ENCODE peak calls at places on chromosomes 3 and 15, in four cellular contexts. W, I, M and N are unnamed samples.

GRCh38 chr3:46895761-46896160 is 18.2 kb downstream of the PTH1R start:
- DNase-seq in W (no peak), I (peak), M (no peak), N (peak)

GRCh38 chr3:126394179-126394976 is at the start of gene CFAP100:
- DNase-seq in W (no peak), I (peak), M (no peak), N (no peak)

GRCh38 chr3:53175613-53176537 is 14.9 kb downstream of the PRKCD start:
- DNase-seq in W (no peak), I (no peak), M (no peak), N (no peak)

GRCh38 chr15:43871835-43872234 is 45.0 kb downstream of the WDR76 start:
- DNase-seq in W (no peak), I (no peak), M (no peak), N (no peak)

GRCh38 chr15:28955160-28955502 is 69.4 kb downstream of the APBA2 start:
- DNase-seq in W (peak), I (peak), M (no peak), N (no peak)

GRCh38 chr3:19348929-19349564 is 200.7 kb downstream of the KCNH8 start:
- DNase-seq in W (peak), I (no peak), M (no peak), N (no peak)

GRCh38 chr15:68682330-68682729 is 103.5 kb downstream of the CORO2B start:
- DNase-seq in W (no peak), I (no peak), M (no peak), N (no peak)

GRCh38 chr3:15271785-15272381 is 60.5 kb downstream of the SH3BP5 start:
- DNase-seq in W (no peak), I (peak), M (peak), N (peak)

GRCh38 chr3:149605902-149606301 is 51.9 kb downstream of the WWTR1 start:
- DNase-seq in W (no peak), I (no peak), M (no peak), N (no peak)

GRCh38 chr3:109112946-109113345 is 5.0 kb downstream of the MORC1 start:
- DNase-seq in W (no peak), I (no peak), M (no peak), N (no peak)

GRCh38 chr3:196414469-196414868 is 17.8 kb downstream of the UBXN7 start:
- DNase-seq in W (no peak), I (no peak), M (no peak), N (no peak)

GRCh38 chr3:34260266-34260990 is 462.0 kb downstream of the PDCD6IP start:
- DNase-seq in W (peak), I (no peak), M (no peak), N (peak)

GRCh38 chr3:126081618-126082333 is 2.1 kb downstream of the SLC41A3 start:
- DNase-seq in W (peak), I (no peak), M (peak), N (no peak)

GRCh38 chr3:2510746-2511145 is 412.1 kb downstream of the CNTN4 start:
- DNase-seq in W (no peak), I (no peak), M (no peak), N (no peak)

GRCh38 chr15:40782609-40783227 is 12.9 kb downstream of the C15orf62 start:
- DNase-seq in W (peak), I (peak), M (no peak), N (no peak)

GRCh38 chr3:128334766-128335165 is 131.9 kb downstream of the DNAJB8 start:
- DNase-seq in W (no peak), I (no peak), M (no peak), N (no peak)

GRCh38 chr3:111669926-111670630 is 74.9 kb upstream of the ZBED2 start:
- DNase-seq in W (no peak), I (no peak), M (no peak), N (no peak)

GRCh38 chr3:115800489-115801080 is 177.3 kb downstream of the GAP43 start:
- DNase-seq in W (no peak), I (no peak), M (no peak), N (no peak)

GRCh38 chr3:42516443-42516842 is 14.0 kb downstream of the VIPR1 start:
- DNase-seq in W (no peak), I (no peak), M (no peak), N (no peak)

GRCh38 chr3:168162172-168162571 is 66.4 kb upstream of the GOLIM4 start:
- DNase-seq in W (no peak), I (no peak), M (no peak), N (no peak)

GRCh38 chr3:39098473-39099000 is 8.9 kb downstream of the GORASP1 start:
- DNase-seq in W (no peak), I (no peak), M (no peak), N (no peak)

GRCh38 chr3:151925876-151926275 is 52.4 kb downstream of the SUCNR1 start:
- DNase-seq in W (peak), I (no peak), M (no peak), N (no peak)

GRCh38 chr3:190321789-190322603 is at the start of gene CLDN1:
- DNase-seq in W (peak), I (peak), M (peak), N (peak)

GRCh38 chr15:92656089-92656488 is 514 bp upstream of the FAM174B start:
- DNase-seq in W (no peak), I (no peak), M (no peak), N (no peak)

GRCh38 chr3:49666592-49666991 is 7.6 kb upstream of the APEH start:
- DNase-seq in W (no peak), I (no peak), M (no peak), N (no peak)

GRCh38 chr3:106740116-106740515 is 637.1 kb upstream of the CCDC54 start:
- DNase-seq in W (peak), I (no peak), M (no peak), N (no peak)

GRCh38 chr15:75356539-75356938 is 9.7 kb downstream of the NEIL1 start:
- DNase-seq in W (no peak), I (no peak), M (no peak), N (no peak)

GRCh38 chr15:93515256-93516044 is 426.4 kb upstream of the RGMA start:
- DNase-seq in W (no peak), I (no peak), M (peak), N (peak)

GRCh38 chr3:95333826-95334225 is 1271.0 kb downstream of the NSUN3 start:
- DNase-seq in W (no peak), I (no peak), M (no peak), N (no peak)

GRCh38 chr15:57273366-57273765 is 102.9 kb upstream of the CGNL1 start:
- DNase-seq in W (no peak), I (no peak), M (no peak), N (no peak)

GRCh38 chr3:37905987-37906674 is 44.5 kb downstream of the CTDSPL start:
- DNase-seq in W (peak), I (no peak), M (peak), N (no peak)

GRCh38 chr15:76340198-76340801 is 3.7 kb downstream of the ISL2 start:
- DNase-seq in W (no peak), I (peak), M (no peak), N (no peak)

GRCh38 chr3:171760475-171760874 is 49.8 kb downstream of the PLD1 start:
- DNase-seq in W (no peak), I (no peak), M (no peak), N (no peak)

GRCh38 chr3:18121020-18121419 is 304.1 kb downstream of the SATB1 start:
- DNase-seq in W (no peak), I (no peak), M (no peak), N (no peak)

DNA sequence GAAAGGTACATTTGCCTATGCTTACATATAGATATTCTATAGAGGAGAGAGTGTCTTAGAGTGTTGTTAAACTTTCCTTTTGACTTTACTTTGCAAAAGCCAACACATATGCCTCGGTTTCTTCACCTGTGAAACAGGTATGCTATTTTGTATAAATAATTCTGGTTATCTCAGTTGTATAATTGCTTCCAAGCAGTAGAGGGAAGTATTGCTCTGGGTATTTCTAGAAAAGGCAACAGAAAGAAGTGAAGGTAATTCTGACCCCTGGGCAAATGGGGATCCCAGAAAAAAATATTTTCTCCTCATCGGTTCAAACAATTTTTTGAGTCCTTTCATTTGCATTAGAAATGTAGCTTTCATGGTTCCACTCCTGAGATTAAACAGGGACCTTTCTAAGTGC is 216.5 kb upstream of the SEMA6D start:
- DNase-seq in W (no peak), I (no peak), M (no peak), N (no peak)
- TF ChIP-seq CTCF in W (peak), I (no peak), M (no peak), N (peak)

DNA sequence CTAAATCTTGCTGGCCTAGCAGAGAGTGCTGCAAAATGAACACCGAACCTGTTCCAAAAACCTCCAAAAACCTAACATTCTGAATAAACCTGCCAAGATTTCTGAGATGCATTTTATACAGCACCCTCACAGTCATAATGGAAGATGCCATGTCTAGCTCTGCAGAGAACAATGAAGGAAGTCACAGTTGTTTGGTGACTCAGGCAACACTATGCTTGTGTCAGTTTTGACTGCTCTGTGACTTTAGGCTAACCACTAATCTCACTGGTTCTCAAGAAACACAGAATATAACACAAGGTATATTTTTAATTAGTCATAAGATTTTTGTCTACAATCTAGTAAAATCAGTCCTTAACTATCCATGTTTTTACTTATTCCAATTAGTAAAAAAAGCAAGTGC is 606.6 kb downstream of the TBL1XR1 start:
- DNase-seq in W (peak), I (no peak), M (no peak), N (no peak)
- TF ChIP-seq CTCF in W (no peak), I (no peak), M (no peak), N (no peak)

DNA sequence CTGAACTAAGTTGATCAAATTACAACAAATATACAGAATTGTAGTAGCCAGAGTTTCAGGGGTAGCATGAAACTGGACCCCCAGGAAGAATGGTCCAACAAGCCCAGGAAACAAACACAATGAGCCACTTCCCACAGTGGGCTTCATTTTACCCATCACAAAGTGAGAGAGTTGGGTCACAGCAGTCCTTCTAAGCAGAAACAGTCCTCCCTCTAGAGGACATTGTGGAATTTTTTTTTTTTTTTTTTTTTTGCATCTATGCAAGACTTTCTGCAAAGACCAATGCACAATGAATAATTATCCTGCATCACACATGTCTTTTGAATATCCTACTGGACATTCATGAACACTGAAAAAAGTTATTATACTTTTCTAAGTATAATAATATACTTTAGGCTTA is 73.8 kb upstream of the ATP13A5 start:
- DNase-seq in W (peak), I (no peak), M (no peak), N (no peak)
- TF ChIP-seq CTCF in W (peak), I (no peak), M (no peak), N (peak)

GRCh38 chr15:33621156-33621555 is 310.4 kb downstream of the RYR3 start:
- DNase-seq in W (no peak), I (no peak), M (no peak), N (no peak)

GRCh38 chr15:33618300-33618699 is 307.5 kb downstream of the RYR3 start:
- DNase-seq in W (no peak), I (no peak), M (no peak), N (no peak)

GRCh38 chr15:33623010-33623409 is 312.2 kb downstream of the RYR3 start:
- DNase-seq in W (peak), I (no peak), M (no peak), N (no peak)
- TF ChIP-seq CTCF in W (peak), I (no peak), M (no peak), N (no peak)

GRCh38 chr15:38671675-38672141 is 107.1 kb upstream of the RASGRP1 start:
- DNase-seq in W (no peak), I (no peak), M (no peak), N (no peak)

GRCh38 chr15:38669160-38669505 is 104.5 kb upstream of the RASGRP1 start:
- DNase-seq in W (peak), I (no peak), M (no peak), N (no peak)

GRCh38 chr15:38668433-38669159 is 104.0 kb upstream of the RASGRP1 start:
- DNase-seq in W (peak), I (no peak), M (no peak), N (no peak)

GRCh38 chr15:38671003-38671382 is 106.4 kb upstream of the RASGRP1 start:
- DNase-seq in W (no peak), I (no peak), M (no peak), N (no peak)

GRCh38 chr15:38670142-38671002 is 105.8 kb upstream of the RASGRP1 start:
- DNase-seq in W (no peak), I (no peak), M (no peak), N (no peak)
- TF ChIP-seq CTCF in W (no peak), I (no peak), M (no peak), N (no peak)

DNA sequence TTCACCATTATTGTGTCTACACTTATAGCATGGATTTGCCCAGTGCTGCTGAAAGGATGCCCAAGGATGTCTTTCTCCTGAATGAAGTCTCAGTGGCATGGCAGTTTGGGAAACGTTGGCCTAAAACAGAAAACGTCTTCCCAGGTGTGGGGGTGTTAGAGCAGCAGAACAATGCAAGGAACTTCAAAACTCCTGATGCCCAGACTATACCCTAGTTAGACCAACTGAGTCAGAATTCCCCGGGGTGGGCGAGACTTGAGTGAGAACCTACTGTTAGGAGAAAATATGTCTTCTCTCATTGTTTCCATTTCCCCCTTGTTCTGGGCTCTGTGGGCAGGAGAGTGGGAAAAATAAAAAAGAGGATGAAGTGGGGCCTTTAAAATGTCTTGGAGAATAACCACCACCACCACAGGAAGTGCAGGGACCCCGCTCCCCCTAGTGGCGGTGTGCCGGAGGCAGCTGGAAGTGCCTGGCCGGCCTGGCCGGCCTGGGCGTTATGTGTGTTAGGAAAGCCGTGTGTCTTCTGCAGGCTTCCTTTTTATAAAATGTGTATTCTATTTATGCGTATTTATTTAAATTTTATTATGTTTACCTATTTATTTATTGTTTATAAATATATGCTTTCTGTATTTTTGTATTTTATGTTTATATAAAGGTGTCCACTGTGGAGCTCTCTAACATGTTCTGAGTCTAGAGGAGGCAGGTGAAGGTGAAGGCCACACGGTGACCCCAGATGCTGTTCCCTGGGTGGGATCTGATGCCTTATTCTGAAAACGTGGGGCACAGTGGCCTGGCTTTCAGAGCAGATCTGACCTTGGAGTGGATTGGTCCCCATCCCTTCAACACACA is 104.5 kb upstream of the SLC7A14 start:
- DNase-seq in W (peak), I (peak), M (no peak), N (peak)
- TF ChIP-seq CTCF in W (peak), I (peak), M (peak), N (peak)

GRCh38 chr3:56302417-56302816 is 165.8 kb downstream of the ERC2 start:
- DNase-seq in W (peak), I (no peak), M (no peak), N (no peak)

GRCh38 chr3:56309465-56309864 is 158.8 kb downstream of the ERC2 start:
- DNase-seq in W (peak), I (no peak), M (no peak), N (no peak)

GRCh38 chr3:56304069-56304468 is 164.2 kb downstream of the ERC2 start:
- DNase-seq in W (no peak), I (no peak), M (no peak), N (no peak)

DNA sequence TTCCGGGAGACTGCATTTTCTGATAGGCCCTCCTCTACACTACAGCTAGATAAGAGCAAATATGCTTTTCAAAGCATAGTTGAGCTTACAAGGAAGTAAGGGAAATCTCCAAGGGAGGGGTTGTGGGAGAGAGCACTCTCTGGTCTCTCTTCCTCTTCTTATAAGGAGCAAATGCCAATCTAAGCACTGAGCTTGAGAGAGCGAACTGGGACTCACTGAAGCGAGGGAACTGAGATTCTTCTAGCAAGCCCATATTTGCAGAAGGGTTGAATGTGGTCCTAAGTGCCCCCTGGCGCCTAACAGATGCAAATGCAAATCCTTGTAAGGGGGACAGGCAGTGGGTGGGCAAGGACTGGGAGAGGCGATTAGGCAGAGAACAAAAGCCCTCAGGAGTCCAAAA is 164.8 kb downstream of the ERC2 start:
- DNase-seq in W (peak), I (no peak), M (no peak), N (no peak)
- TF ChIP-seq CTCF in W (peak), I (peak), M (no peak), N (peak)

DNA sequence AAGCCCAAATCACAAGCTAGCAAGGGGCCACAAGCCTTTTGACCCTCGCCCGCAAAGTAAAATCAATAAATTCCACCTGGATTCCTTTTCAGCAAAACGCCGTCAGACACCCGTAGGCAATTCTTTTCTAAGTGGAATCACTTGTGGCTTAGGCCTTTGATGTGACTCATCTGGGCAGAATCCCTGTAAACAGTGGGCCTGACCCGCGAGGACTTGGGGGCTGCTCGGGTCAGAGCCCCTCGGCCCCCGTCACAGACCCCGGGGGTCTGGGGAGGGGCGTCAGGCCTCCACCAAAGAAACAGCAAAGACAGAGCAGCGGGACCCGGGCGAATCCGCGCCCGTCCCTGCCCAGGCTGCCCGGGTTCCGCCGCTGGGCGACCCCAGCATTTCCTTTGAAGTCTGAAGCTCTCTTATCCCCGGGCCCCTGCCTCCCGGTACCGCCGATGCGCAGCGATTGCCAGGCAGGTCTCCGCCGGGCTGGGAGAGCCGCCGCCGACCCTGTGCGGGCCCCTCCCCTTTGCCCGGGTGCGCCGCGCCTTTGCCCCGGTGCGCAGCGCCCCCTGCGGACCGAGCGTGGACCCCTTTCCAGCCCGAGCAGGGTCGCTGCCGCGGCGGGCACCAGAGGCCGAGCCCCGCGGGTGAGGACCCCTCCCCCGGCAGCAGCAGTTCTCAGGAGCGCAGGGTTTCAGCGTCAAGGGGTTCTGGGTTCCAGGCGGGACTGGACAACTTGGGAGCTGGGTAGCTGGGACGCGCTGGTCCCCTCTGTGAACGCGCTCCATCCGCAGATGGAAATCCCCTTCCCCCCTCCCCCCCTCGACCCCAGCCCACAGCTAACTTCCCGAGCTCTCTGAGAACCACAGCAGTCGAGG is 178.3 kb downstream of the UACA start:
- DNase-seq in W (no peak), I (peak), M (no peak), N (no peak)
- TF ChIP-seq CTCF in W (no peak), I (no peak), M (peak), N (peak)

DNA sequence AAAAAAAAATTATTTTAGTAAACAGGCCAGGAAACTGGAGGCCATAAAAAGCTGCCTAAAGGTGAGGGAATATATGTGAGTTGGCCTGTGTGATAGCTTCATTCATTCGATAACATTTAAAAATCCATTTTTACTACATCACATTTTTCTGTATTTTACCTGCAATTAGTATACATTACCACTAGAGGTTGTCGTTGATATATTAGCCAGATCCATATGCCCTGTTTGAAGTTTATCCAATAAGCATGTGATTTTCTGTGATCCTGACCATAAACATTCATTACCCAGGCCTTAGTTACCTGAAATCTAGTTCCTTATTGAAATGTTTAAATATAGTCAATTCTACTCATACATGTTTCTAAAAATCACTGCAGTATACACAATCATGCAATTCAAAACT is 71.4 kb downstream of the ARNT2 start:
- DNase-seq in W (no peak), I (no peak), M (no peak), N (no peak)
- TF ChIP-seq CTCF in W (peak), I (no peak), M (no peak), N (no peak)

GRCh38 chr3:141341536-141341935 is 26.8 kb upstream of the ZBTB38 start:
- DNase-seq in W (no peak), I (no peak), M (no peak), N (no peak)
- TF ChIP-seq CTCF in W (no peak), I (no peak), M (no peak), N (no peak)